ENCODE peak calls at places on chromosomes 5 and 9, in nine cellular contexts. W is AG04450, G is lung, Q is H9, U is heart left ventricle, T is fibroblast of lung, Y is endothelial cell of umbilical vein, I is kidney, J is upper lobe of left lung. V is an unnamed sample.

GRCh38 chr9:112112941-112113399 is 62.1 kb downstream of the SUSD1 start:
- DNase-seq in W (no peak), G (peak; percentile 29), Q (peak; percentile 69), U (no peak), T (no peak), Y (no peak), I (no peak), J (no peak), V (no peak)

GRCh38 chr5:65828507-65828906 is 97.9 kb upstream of the ERBIN start:
- DNase-seq in W (no peak), G (no peak), Q (no peak), U (no peak), T (peak; percentile 52), Y (no peak), I (no peak), J (no peak), V (no peak)

GRCh38 chr5:170757182-170757601 is 26.3 kb upstream of the GABRP start:
- DNase-seq in W (no peak), G (no peak), Q (no peak), U (no peak), T (peak; percentile 53), Y (peak; percentile 82), I (no peak), J (no peak), V (no peak)

GRCh38 chr5:135053278-135053677 is 19.2 kb upstream of the PITX1 start:
- DNase-seq in W (no peak), G (no peak), Q (no peak), U (no peak), T (no peak), Y (no peak), I (peak; percentile 28), J (no peak), V (no peak)

GRCh38 chr5:36172593-36172992 is 20.7 kb downstream of the SKP2 start:
- DNase-seq in W (no peak), G (no peak), Q (no peak), U (no peak), T (no peak), Y (no peak), I (no peak), J (no peak), V (no peak)

GRCh38 chr5:154446183-154447073 is 631 bp downstream of the SAP30L start:
- DNase-seq in W (no peak), G (peak; percentile 52), Q (peak; percentile 61), U (peak; percentile 50), T (peak; percentile 77), Y (peak; percentile 78), I (peak; percentile 86), J (peak; percentile 92), V (peak; percentile 34)

GRCh38 chr5:170648546-170648945 is 135.0 kb upstream of the GABRP start:
- DNase-seq in W (no peak), G (no peak), Q (no peak), U (no peak), T (no peak), Y (no peak), I (no peak), J (no peak), V (no peak)

GRCh38 chr5:151130922-151131891 is 26.4 kb downstream of the ANXA6 start:
- DNase-seq in W (no peak), G (peak; percentile 61), Q (no peak), U (no peak), T (no peak), Y (no peak), I (peak; percentile 81), J (no peak), V (no peak)

GRCh38 chr9:83425240-83425639 is 113.0 kb downstream of the FRMD3 start:
- DNase-seq in W (no peak), G (no peak), Q (no peak), U (no peak), T (no peak), Y (no peak), I (no peak), J (no peak), V (no peak)

GRCh38 chr5:40172721-40173120 is 507.0 kb upstream of the PTGER4 start:
- DNase-seq in W (no peak), G (no peak), Q (no peak), U (no peak), T (no peak), Y (peak; percentile 57), I (no peak), J (no peak), V (no peak)

GRCh38 chr9:110440161-110440560 is 102.5 kb upstream of the TXNDC8 start:
- DNase-seq in W (peak; percentile 84), G (no peak), Q (no peak), U (no peak), T (peak; percentile 95), Y (no peak), I (no peak), J (no peak), V (no peak)

GRCh38 chr5:67206381-67207328 is 10.1 kb upstream of the CD180 start:
- DNase-seq in W (no peak), G (peak; percentile 66), Q (no peak), U (no peak), T (peak; percentile 98), Y (peak; percentile 13), I (peak; percentile 72), J (no peak), V (peak; percentile 86)

GRCh38 chr5:132095077-132095744 is 21.6 kb downstream of the CSF2 start:
- DNase-seq in W (no peak), G (no peak), Q (no peak), U (no peak), T (no peak), Y (peak; percentile 24), I (no peak), J (peak; percentile 27), V (no peak)

GRCh38 chr5:149979898-149980297 is 19.3 kb downstream of the SLC26A2 start:
- DNase-seq in W (no peak), G (no peak), Q (no peak), U (no peak), T (no peak), Y (no peak), I (no peak), J (no peak), V (no peak)

GRCh38 chr5:149982505-149982904 is 17.9 kb downstream of the TIGD6 start:
- DNase-seq in W (no peak), G (no peak), Q (no peak), U (no peak), T (no peak), Y (no peak), I (no peak), J (no peak), V (no peak)

GRCh38 chr5:149975409-149975808 is 14.9 kb downstream of the SLC26A2 start:
- DNase-seq in W (no peak), G (no peak), Q (no peak), U (no peak), T (no peak), Y (no peak), I (no peak), J (no peak), V (no peak)

GRCh38 chr5:149981233-149981632 is 19.2 kb downstream of the TIGD6 start:
- DNase-seq in W (no peak), G (no peak), Q (no peak), U (no peak), T (no peak), Y (no peak), I (no peak), J (no peak), V (no peak)
- H3K9me3 ChIP-seq in W (no peaks in the 10 kb centered on the region), G (no peaks in the 10 kb centered on the region), Q (no peaks in the 10 kb centered on the region), U (no peaks in the 10 kb centered on the region), T (no peaks in the 10 kb centered on the region), Y (no peaks in the 10 kb centered on the region), I (no peaks in the 10 kb centered on the region), J (no peaks in the 10 kb centered on the region), V (no peaks in the 10 kb centered on the region)

GRCh38 chr5:141326088-141326854 is 4.0 kb upstream of the PCDHGA1 start:
- DNase-seq in W (peak; percentile 49), G (no peak), Q (peak; percentile 82), U (peak; percentile 77), T (peak; percentile 77), Y (peak; percentile 77), I (no peak), J (no peak), V (peak; percentile 22)

GRCh38 chr5:141322261-141322660 is 1.7 kb upstream of the TAF7 start:
- DNase-seq in W (no peak), G (no peak), Q (no peak), U (no peak), T (no peak), Y (no peak), I (no peak), J (no peak), V (no peak)

GRCh38 chr5:141330299-141331080 is at the start of gene PCDHGA1:
- DNase-seq in W (no peak), G (no peak), Q (no peak), U (peak; percentile 44), T (peak; percentile 40), Y (peak; percentile 53), I (no peak), J (no peak), V (peak; percentile 51)

DNA sequence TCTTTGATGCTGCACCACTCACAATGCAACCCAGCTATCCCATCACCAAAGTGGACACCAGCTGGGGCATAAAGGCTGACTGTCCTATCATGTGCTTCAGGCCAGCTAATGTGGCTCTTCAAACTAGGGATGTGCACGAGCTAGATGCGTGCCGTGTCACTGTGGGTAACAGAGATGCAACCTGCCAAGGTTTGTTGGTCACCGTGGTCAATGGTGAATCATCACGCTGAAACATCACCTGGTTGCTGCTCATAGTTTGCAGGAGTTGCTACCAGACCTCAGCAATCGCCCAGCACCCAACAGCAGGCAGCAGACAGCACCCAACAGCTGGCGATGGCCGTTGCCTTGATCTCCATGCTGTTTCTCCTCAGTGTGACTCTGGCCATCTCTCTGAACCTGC is 2.1 kb upstream of the PCDHGA1 start:
- DNase-seq in W (no peak), G (no peak), Q (no peak), U (no peak), T (no peak), Y (no peak), I (no peak), J (no peak), V (no peak)
- H3K9me3 ChIP-seq in W (peaks cover 39% of the 10 kb centered on the region), G (no peaks in the 10 kb centered on the region), Q (peaks cover 22% of the 10 kb centered on the region), U (no peaks in the 10 kb centered on the region), T (no peaks in the 10 kb centered on the region), Y (no peaks in the 10 kb centered on the region), I (peaks cover 16% of the 10 kb centered on the region), J (peaks cover 62% of the 10 kb centered on the region), V (no peaks in the 10 kb centered on the region)

GRCh38 chr5:141313711-141314110 is 6.9 kb downstream of the TAF7 start:
- DNase-seq in W (no peak), G (no peak), Q (no peak), U (no peak), T (no peak), Y (no peak), I (no peak), J (no peak), V (no peak)
- H3K9me3 ChIP-seq in W (peaks cover 40% of the 10 kb centered on the region), G (peaks cover 32% of the 10 kb centered on the region), Q (peaks cover 9% of the 10 kb centered on the region), U (peaks cover 8% of the 10 kb centered on the region), T (peaks cover 3% of the 10 kb centered on the region), Y (peaks cover 3% of the 10 kb centered on the region), I (peaks cover 43% of the 10 kb centered on the region), J (peaks cover 100% of the 10 kb centered on the region), V (peaks cover 43% of the 10 kb centered on the region)

DNA sequence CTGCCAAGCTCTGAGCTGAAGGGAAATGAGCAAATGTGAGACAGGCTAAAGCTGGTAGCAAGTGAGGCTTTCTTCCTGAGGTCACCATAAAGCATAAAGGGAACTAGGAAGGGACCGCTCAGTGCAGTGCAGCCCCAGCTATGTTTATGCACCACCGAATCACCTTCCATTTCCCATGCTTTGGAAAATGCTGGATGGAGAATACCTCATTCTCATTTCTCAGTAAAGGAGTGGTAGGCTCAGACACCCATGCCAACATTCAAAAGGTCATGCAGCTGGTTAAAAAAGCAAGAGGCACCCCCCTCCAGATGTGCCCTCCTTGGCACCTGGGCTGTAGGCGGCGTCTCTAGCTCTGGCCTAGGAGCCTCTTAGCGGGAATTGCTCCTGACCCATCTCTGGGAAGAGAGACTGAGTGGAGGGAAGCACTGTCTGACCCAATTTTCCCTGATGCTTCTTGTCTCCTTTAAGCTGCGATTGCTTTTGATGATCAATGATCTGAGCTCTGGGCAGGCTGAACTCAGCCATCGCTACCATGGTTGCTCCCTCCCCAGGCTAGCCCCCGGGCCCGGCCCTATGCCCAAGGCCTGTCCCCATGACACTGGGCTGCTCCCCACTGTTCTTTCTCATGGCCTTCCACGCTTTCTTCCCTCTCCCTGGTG is 58.7 kb downstream of the ZNF354C start:
- DNase-seq in W (no peak), G (peak; percentile 1), Q (no peak), U (no peak), T (no peak), Y (no peak), I (peak; percentile 22), J (no peak), V (no peak)
- H3K9me3 ChIP-seq in W (peaks cover 82% of the 10 kb centered on the region), G (no peaks in the 10 kb centered on the region), Q (peaks cover 8% of the 10 kb centered on the region), U (no peaks in the 10 kb centered on the region), T (no peaks in the 10 kb centered on the region), Y (peaks cover 2% of the 10 kb centered on the region), I (no peaks in the 10 kb centered on the region), J (peaks cover 11% of the 10 kb centered on the region), V (no peaks in the 10 kb centered on the region)

V was measured in CD8-positive, alpha-beta memory T cell.